ENCODE peak calls at places on chromosome 2, in seven cellular contexts. A is adrenal gland, N is left lung, P is colonic mucosa, W is IMR-90, F is psoas muscle, M is sigmoid colon. Z is an unnamed sample. For H3K4me1, the result is how much of the 10 kb centered on the place peaks cover.

GRCh38 chr2:233799716-233800115 is 21.6 kb downstream of the MROH2A start:
- DNase-seq in A (peak), N (no peak), P (no peak), W (no peak), F (no peak), M (no peak), Z (no peak)

GRCh38 chr2:170176212-170176611 is 1.7 kb upstream of the MYO3B start:
- DNase-seq in A (peak), N (no peak), P (no peak), W (no peak), F (no peak), M (no peak), Z (no peak)

GRCh38 chr2:201909961-201910361 is 103.6 kb downstream of the CDK15 start:
- DNase-seq in A (no peak), N (no peak), P (no peak), W (peak), F (no peak), M (no peak), Z (no peak)

GRCh38 chr2:6054394-6054732 is 362.2 kb downstream of the SOX11 start:
- DNase-seq in A (no peak), N (no peak), P (no peak), W (no peak), F (no peak), M (no peak), Z (no peak)

GRCh38 chr2:37449686-37450392 is 105.4 kb downstream of the QPCT start:
- DNase-seq in A (no peak), N (no peak), P (peak), W (peak), F (no peak), M (no peak), Z (peak)

GRCh38 chr2:5692561-5693287 is 540 bp downstream of the SOX11 start:
- DNase-seq in A (no peak), N (peak), P (no peak), W (peak), F (peak), M (no peak), Z (no peak)

GRCh38 chr2:198901894-198902293 is 555.8 kb downstream of the SATB2 start:
- DNase-seq in A (no peak), N (no peak), P (no peak), W (no peak), F (no peak), M (no peak), Z (no peak)

GRCh38 chr2:220708366-220708765 is 863.7 kb downstream of the EPHA4 start:
- DNase-seq in A (no peak), N (no peak), P (no peak), W (peak), F (no peak), M (no peak), Z (no peak)

GRCh38 chr2:112345030-112346027 is 69.9 kb downstream of the ZC3H6 start:
- DNase-seq in A (no peak), N (no peak), P (no peak), W (no peak), F (no peak), M (no peak), Z (no peak)

GRCh38 chr2:186755066-186755465 is 61.2 kb downstream of the FAM171B start:
- DNase-seq in A (no peak), N (no peak), P (no peak), W (peak), F (no peak), M (no peak), Z (no peak)

DNA sequence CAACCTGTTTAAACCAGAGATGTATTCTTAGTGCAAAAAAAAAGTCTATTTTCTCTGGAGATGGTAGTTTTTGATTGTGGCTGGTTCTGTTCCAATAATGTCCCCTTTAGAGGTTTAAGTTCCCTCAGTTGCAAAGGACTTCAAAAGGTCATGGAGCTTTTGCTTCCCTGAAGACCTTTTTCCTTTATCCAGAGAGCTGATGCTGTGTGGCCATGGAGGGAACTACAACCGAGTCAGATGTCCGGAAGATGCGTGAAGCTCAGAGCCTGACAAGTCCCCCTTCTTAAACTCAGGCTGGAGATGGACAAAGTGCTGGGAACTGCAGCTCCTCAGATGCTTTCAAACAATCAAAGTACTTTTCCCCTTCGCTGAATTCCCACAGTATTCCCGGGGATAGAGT is 176.1 kb downstream of the TMEM18 start:
- DNase-seq in A (no peak), N (no peak), P (no peak), W (no peak), F (no peak), M (no peak), Z (no peak)
- TF ChIP-seq CTCF in A (no peak), N (no peak), P (no peak), W (no peak), F (no peak), M (no peak), Z (no peak)

GRCh38 chr2:172101008-172101706 is 1.5 kb downstream of the DLX2 start:
- DNase-seq in A (no peak), N (no peak), P (no peak), W (no peak), F (no peak), M (no peak), Z (no peak)

GRCh38 chr2:172100080-172101007 is 2.4 kb downstream of the DLX2 start:
- DNase-seq in A (no peak), N (no peak), P (no peak), W (no peak), F (no peak), M (no peak), Z (no peak)

GRCh38 chr2:172098287-172098649 is 4.4 kb downstream of the DLX2 start:
- DNase-seq in A (no peak), N (no peak), P (no peak), W (no peak), F (no peak), M (no peak), Z (no peak)

GRCh38 chr2:172098650-172099471 is 3.8 kb downstream of the DLX2 start:
- DNase-seq in A (peak), N (peak), P (no peak), W (peak), F (peak), M (peak), Z (no peak)

GRCh38 chr2:172099472-172100079 is 3.1 kb downstream of the DLX2 start:
- DNase-seq in A (no peak), N (no peak), P (no peak), W (no peak), F (no peak), M (no peak), Z (no peak)
- H3K4me1 ChIP-seq in A (half or more), N (under half), P (under half), W (under half), F (half or more), M (half or more), Z (under half)

GRCh38 chr2:88187927-88188326 is 17.8 kb downstream of the THNSL2 start:
- DNase-seq in A (no peak), N (no peak), P (no peak), W (no peak), F (no peak), M (no peak), Z (no peak)
- TF ChIP-seq CTCF in A (no peak), N (no peak), P (no peak), W (peak), F (no peak), M (no peak), Z (no peak)

GRCh38 chr2:45867349-45867748 is 215.9 kb downstream of the PRKCE start:
- DNase-seq in A (no peak), N (no peak), P (no peak), W (no peak), F (no peak), M (no peak), Z (no peak)

GRCh38 chr2:45871025-45871424 is 219.6 kb downstream of the PRKCE start:
- DNase-seq in A (no peak), N (no peak), P (no peak), W (no peak), F (no peak), M (no peak), Z (no peak)

GRCh38 chr2:45869165-45869501 is 217.7 kb downstream of the PRKCE start:
- DNase-seq in A (no peak), N (no peak), P (no peak), W (peak), F (no peak), M (no peak), Z (no peak)

GRCh38 chr2:45871541-45871940 is 220.1 kb downstream of the PRKCE start:
- DNase-seq in A (no peak), N (no peak), P (no peak), W (no peak), F (no peak), M (no peak), Z (no peak)

GRCh38 chr2:45867800-45868199 is 216.3 kb downstream of the PRKCE start:
- DNase-seq in A (no peak), N (no peak), P (no peak), W (no peak), F (no peak), M (no peak), Z (no peak)
- H3K4me1 ChIP-seq in A (under half), N (under half), P (under half), W (under half), F (under half), M (under half), Z (under half)

DNA sequence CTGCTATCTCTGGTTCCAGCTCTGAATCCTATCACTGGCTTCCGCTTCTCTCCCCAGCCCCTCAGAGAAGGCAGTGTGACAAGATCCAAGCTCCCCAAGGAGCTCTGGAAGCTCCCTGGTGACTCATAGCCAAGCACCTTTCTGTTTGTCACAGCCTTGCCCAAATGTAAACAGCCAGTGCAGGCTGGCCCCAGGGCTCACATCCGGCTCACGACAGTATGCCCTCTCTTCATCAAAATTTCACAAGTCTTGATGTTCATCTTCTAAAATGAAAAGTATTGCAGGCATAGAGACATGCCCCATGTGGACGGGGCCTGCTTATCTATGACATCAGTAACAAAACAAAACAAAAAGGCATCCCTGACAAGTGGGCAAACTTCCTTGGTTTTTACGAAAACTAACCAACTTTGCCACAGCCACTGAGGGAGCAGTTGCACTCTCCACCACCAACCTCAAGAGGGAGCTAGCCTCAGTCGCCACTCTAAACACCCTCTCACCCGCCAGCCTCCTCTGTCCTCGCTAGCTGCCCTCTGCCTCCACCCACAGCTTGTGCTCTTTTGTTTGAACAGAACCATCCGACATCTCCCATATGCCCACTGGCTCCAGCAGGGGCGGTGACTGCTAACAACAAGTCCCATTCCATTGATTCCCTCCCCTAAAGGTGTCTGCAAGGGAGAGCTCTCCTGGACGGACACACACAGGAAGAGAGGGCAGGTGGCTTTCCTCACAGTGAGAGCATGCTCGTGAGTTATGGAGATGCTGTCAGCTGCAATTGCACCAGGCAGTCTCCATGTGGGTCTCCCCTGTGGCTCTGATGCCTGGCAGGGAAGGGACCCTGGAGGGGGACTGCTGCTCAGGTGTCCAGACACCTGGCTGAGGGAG is 71.0 kb upstream of the DAPL1 start:
- DNase-seq in A (no peak), N (no peak), P (no peak), W (no peak), F (no peak), M (no peak), Z (no peak)
- TF ChIP-seq CTCF in A (no peak), N (peak), P (no peak), W (peak), F (no peak), M (no peak), Z (no peak)